ENCODE peak calls at places on chromosome 14, in ten cellular contexts. M is stimulated activated CD4-positive, alpha-beta T cell treated with anti-CD3 and anti-CD28 coated beads, Interleukin-1b, Interleukin-23, amount 100 ng/mL, for 24 hours; Z is iPS-NIHi11; W is fibroblast of lung; F is lower leg skin; P is WTC11; Y is stimulated activated naive CD8-positive, alpha-beta T cell treated with anti-CD3 and anti-CD28 coated beads, Interleukin-15, Interleukin-2, amounts not matched to agents 100 U/mL and 50 U/mL, for 24 hours; V is glutamatergic neuron; T is Right ventricle myocardium inferior; O is activated CD4-positive, CD25-positive, alpha-beta regulatory T cell treated with anti-CD3 and anti-CD28 coated beads, Interleukin-2, amount 50 U/mL, for 72 hours. R is an unnamed sample.

GRCh38 chr14:66281036-66281776 is 205.0 kb upstream of the CCDC196 start:
- DNase-seq in M (no peak), Z (no peak), W (no peak), F (no peak), P (no peak), Y (no peak), V (no peak), T (peak), O (no peak), R (peak)

GRCh38 chr14:73764881-73765280 is 50.7 kb upstream of the PNMA1 start:
- DNase-seq in M (no peak), Z (no peak), W (no peak), F (peak), P (no peak), Y (no peak), V (no peak), T (peak), O (no peak), R (peak)

GRCh38 chr14:29930283-29930682 is 2.6 kb upstream of the PRKD1 start:
- DNase-seq in M (no peak), Z (no peak), W (peak), F (no peak), P (no peak), Y (no peak), V (no peak), T (no peak), O (no peak), R (no peak)

GRCh38 chr14:89721991-89722390 is 232.5 kb downstream of the EFCAB11 start:
- DNase-seq in M (no peak), Z (no peak), W (peak), F (no peak), P (no peak), Y (no peak), V (peak), T (no peak), O (no peak), R (no peak)

GRCh38 chr14:62087191-62087590 is 325.0 kb downstream of the SNAPC1 start:
- DNase-seq in M (no peak), Z (no peak), W (no peak), F (no peak), P (no peak), Y (no peak), V (no peak), T (peak), O (no peak), R (peak)

GRCh38 chr14:56659964-56660551 is 80.5 kb downstream of the TMEM260 start:
- DNase-seq in M (no peak), Z (peak), W (peak), F (no peak), P (no peak), Y (no peak), V (no peak), T (no peak), O (no peak), R (no peak)

GRCh38 chr14:21136024-21136423 is 19.8 kb downstream of the OR5AU1 start:
- DNase-seq in M (no peak), Z (peak), W (peak), F (no peak), P (no peak), Y (no peak), V (no peak), T (no peak), O (no peak), R (no peak)

GRCh38 chr14:25944020-25944419 is 653.8 kb downstream of the NOVA1 start:
- DNase-seq in M (no peak), Z (no peak), W (no peak), F (no peak), P (no peak), Y (no peak), V (no peak), T (no peak), O (no peak), R (no peak)

GRCh38 chr14:106879241-106879640 is 1352.9 kb downstream of the TMEM121 start:
- DNase-seq in M (peak), Z (no peak), W (no peak), F (no peak), P (no peak), Y (peak), V (no peak), T (no peak), O (peak), R (no peak)

R was measured in kidney.